ENCODE peak calls at places on chromosome 13, in five cellular contexts. B is psoas muscle; C is EL; Y is testis; F is activated CD8-positive, alpha-beta memory T cell treated with anti-CD3 and anti-CD28 coated beads for 4 hours. S is an unnamed sample.

GRCh38 chr13:40208517-40208916 is 457.9 kb downstream of the FOXO1 start:
- DNase-seq in B (no peak), F (no peak), Y (no peak), C (no peak), S (no peak)

GRCh38 chr13:110367620-110368019 is 60.5 kb downstream of the COL4A2 start:
- DNase-seq in F (no peak), Y (no peak), C (no peak), B (no peak), S (no peak)

GRCh38 chr13:49956131-49956530 is 20.0 kb upstream of the SPRYD7 start:
- DNase-seq in Y (no peak), F (no peak), B (no peak), C (no peak), S (no peak)

GRCh38 chr13:97621631-97622030 is 187.7 kb downstream of the RAP2A start:
- DNase-seq in B (no peak), F (no peak), C (no peak), Y (no peak), S (no peak)

GRCh38 chr13:113976711-113977684 is 3.1 kb upstream of the C13orf46 start:
- DNase-seq in Y (no peak), F (no peak), B (peak), C (peak), S (no peak)

GRCh38 chr13:75359266-75359665 is 122.7 kb downstream of the TBC1D4 start:
- DNase-seq in Y (no peak), F (no peak), B (no peak), C (peak), S (no peak)

GRCh38 chr13:42412812-42413795 is 141.2 kb downstream of the AKAP11 start:
- DNase-seq in C (no peak), B (no peak), F (no peak), Y (peak), S (no peak)

GRCh38 chr13:48858523-48858922 is 117.2 kb upstream of the FNDC3A start:
- DNase-seq in F (no peak), B (no peak), C (no peak), Y (no peak), S (no peak)

GRCh38 chr13:28313579-28313978 is 175.2 kb downstream of the PAN3 start:
- DNase-seq in Y (no peak), F (no peak), C (peak), B (no peak), S (no peak)

GRCh38 chr13:25882732-25883357 is 169.0 kb downstream of the SHISA2 start:
- DNase-seq in B (no peak), F (no peak), Y (no peak), C (peak), S (peak)

GRCh38 chr13:59531571-59532091 is 632.1 kb downstream of the DIAPH3 start:
- DNase-seq in B (peak), C (peak), Y (peak), F (no peak), S (no peak)

GRCh38 chr13:25253702-25254101 is 33.6 kb downstream of the MTMR6 start:
- DNase-seq in C (no peak), B (no peak), Y (no peak), F (no peak), S (no peak)

GRCh38 chr13:48730971-48731658 is 77.4 kb downstream of the CYSLTR2 start:
- DNase-seq in B (no peak), C (peak), Y (no peak), F (no peak), S (no peak)

GRCh38 chr13:44259045-44260042 is 114.3 kb upstream of the SERP2 start:
- DNase-seq in B (peak), C (peak), F (peak), Y (peak), S (no peak)

GRCh38 chr13:29459818-29460335 is 135.6 kb downstream of the SLC7A1 start:
- DNase-seq in B (no peak), Y (no peak), F (no peak), C (no peak), S (no peak)

GRCh38 chr13:68257111-68257842 is 1027.1 kb upstream of the PCDH9 start:
- DNase-seq in Y (peak), B (no peak), C (no peak), F (no peak), S (no peak)

GRCh38 chr13:43787518-43787891 is 733 bp upstream of the ENOX1 start:
- DNase-seq in B (no peak), C (no peak), Y (no peak), F (no peak), S (no peak)

GRCh38 chr13:43300817-43301216 is 277.4 kb downstream of the DNAJC15 start:
- DNase-seq in Y (no peak), F (no peak), B (no peak), C (peak), S (no peak)

GRCh38 chr13:92303428-92303827 is 905.0 kb downstream of the GPC5 start:
- DNase-seq in F (no peak), C (no peak), B (no peak), Y (no peak), S (no peak)

GRCh38 chr13:20658451-20658850 is 45.0 kb upstream of the IL17D start:
- DNase-seq in B (no peak), C (peak), Y (no peak), F (no peak), S (no peak)

GRCh38 chr13:113358653-113359052 is 5.3 kb downstream of the GRTP1 start:
- DNase-seq in C (no peak), F (no peak), B (no peak), Y (no peak), S (no peak)

GRCh38 chr13:110886475-110887241 is 28.2 kb downstream of the ANKRD10 start:
- DNase-seq in C (no peak), Y (no peak), F (no peak), B (no peak), S (no peak)

GRCh38 chr13:44818428-44818827 is 170.8 kb downstream of the NUFIP1 start:
- DNase-seq in C (peak), F (no peak), Y (no peak), B (no peak), S (no peak)

GRCh38 chr13:110265341-110265681 is 41.6 kb downstream of the COL4A1 start:
- DNase-seq in B (no peak), Y (no peak), F (no peak), C (no peak), S (no peak)

GRCh38 chr13:19267746-19268145 is 86.1 kb upstream of the TUBA3C start:
- DNase-seq in F (no peak), Y (no peak), B (no peak), C (no peak), S (no peak)

GRCh38 chr13:98557934-98558630 is 18.8 kb downstream of the STK24 start:
- DNase-seq in Y (no peak), B (no peak), F (no peak), C (peak), S (no peak)

GRCh38 chr13:34695063-34695462 is 247.0 kb upstream of the NBEA start:
- DNase-seq in B (no peak), F (no peak), Y (no peak), C (no peak), S (no peak)

GRCh38 chr13:109145631-109146030 is 516.2 kb downstream of the MYO16 start:
- DNase-seq in B (no peak), C (peak), Y (peak), F (no peak), S (no peak)

GRCh38 chr13:35903075-35903474 is 228.1 kb downstream of the DCLK1 start:
- DNase-seq in Y (no peak), F (no peak), C (no peak), B (no peak), S (no peak)

GRCh38 chr13:91292630-91293221 is 54.8 kb upstream of the MIR17HG start:
- DNase-seq in C (no peak), F (no peak), B (no peak), Y (no peak), S (no peak)

GRCh38 chr13:42612021-42612765 is 38.2 kb downstream of the TNFSF11 start:
- DNase-seq in B (no peak), C (no peak), F (no peak), Y (no peak), S (no peak)

GRCh38 chr13:28494537-28494860 is 429 bp downstream of the FLT1 start:
- DNase-seq in C (no peak), B (no peak), Y (no peak), F (no peak), S (peak)

GRCh38 chr13:25171517-25172302 is at the start of gene AMER2:
- DNase-seq in F (no peak), C (no peak), B (no peak), Y (peak), S (peak)

GRCh38 chr13:43544011-43544410 is 242.8 kb downstream of the ENOX1 start:
- DNase-seq in C (peak), Y (no peak), B (no peak), F (no peak), S (no peak)

GRCh38 chr13:52454459-52454824 is 836 bp upstream of the CKAP2 start:
- DNase-seq in B (no peak), F (no peak), C (peak), Y (no peak), S (no peak)

GRCh38 chr13:75264611-75265010 is 217.4 kb downstream of the TBC1D4 start:
- DNase-seq in B (no peak), C (peak), Y (no peak), F (no peak), S (no peak)

S was measured in NCI-H1930.